ENCODE peak calls at places on chromosomes 2 and 18, in five cellular contexts. X is GM20000; L is stimulated activated CD4-positive, alpha-beta T cell treated with anti-CD3 and anti-CD28 coated beads, TNF-alpha, amount 100 ng/mL, for 4 hours; G is stimulated activated CD8-positive, alpha-beta memory T cell treated with anti-CD3 and anti-CD28 coated beads, Interleukin-4, amount 100 ng/mL, for 4 hours; W is activated T-cell treated with anti-CD3 and anti-CD28 coated beads for 24 hours. H is an unnamed sample.

GRCh38 chr18:23718243-23718720 is 29.0 kb downstream of the LAMA3 start:
- DNase-seq in W (no peak), X (no peak), G (no peak), L (no peak), H (peak)

GRCh38 chr2:31812051-31812798 is 198.6 kb downstream of the MEMO1 start:
- DNase-seq in W (no peak), X (peak), G (no peak), L (no peak), H (no peak)

GRCh38 chr2:233928594-233929351 is 11.6 kb downstream of the TRPM8 start:
- DNase-seq in G (no peak), W (no peak), L (no peak), X (no peak), H (no peak)

GRCh38 chr18:49368876-49369440 is 91.5 kb downstream of the DYM start:
- DNase-seq in L (no peak), X (no peak), G (no peak), W (no peak), H (no peak)

GRCh38 chr2:200089040-200089755 is 133.8 kb downstream of the MAIP1 start:
- DNase-seq in W (no peak), L (no peak), G (no peak), X (no peak), H (peak)

GRCh38 chr2:3470856-3471737 is 48.2 kb downstream of the ADI1 start:
- DNase-seq in L (no peak), X (no peak), W (no peak), G (no peak), H (no peak)

GRCh38 chr2:75099521-75099922 is 99.8 kb downstream of the TACR1 start:
- DNase-seq in G (no peak), L (no peak), X (no peak), W (no peak), H (no peak)

GRCh38 chr2:101012706-101013181 is 10.7 kb downstream of the RPL31 start:
- DNase-seq in W (no peak), G (no peak), X (no peak), L (no peak), H (peak)

GRCh38 chr2:191846787-191847620 is at the start of gene CAVIN2:
- DNase-seq in L (no peak), G (no peak), W (no peak), X (no peak), H (peak)

GRCh38 chr2:239918749-239919148 is 106.4 kb downstream of the NDUFA10 start:
- DNase-seq in X (no peak), W (no peak), L (no peak), G (no peak), H (no peak)